ENCODE peak calls at places on chromosomes 6 and 20, in six cellular contexts. One of them, this sample, is unnamed. For H3K9me3, the result is how much of the 10 kb centered on the place peaks cover.

GRCh38 chr6:55705381-55705780 is 126.4 kb upstream of the HMGCLL1 start:
- DNase-seq in K562: no peak
- DNase-seq in H1: no peak
- DNase-seq in endothelial cell of umbilical vein: peak
- DNase-seq in HCT116: no peak
- DNase-seq in IMR-90: peak
- DNase-seq in this sample: no peak

GRCh38 chr6:104613416-104614001 is 246.2 kb downstream of the HACE1 start:
- DNase-seq in K562: no peak
- DNase-seq in H1: no peak
- DNase-seq in endothelial cell of umbilical vein: no peak
- DNase-seq in HCT116: no peak
- DNase-seq in IMR-90: no peak
- DNase-seq in this sample: no peak

GRCh38 chr20:35200255-35200654 is 26.2 kb upstream of the MMP24 start:
- DNase-seq in K562: no peak
- DNase-seq in H1: no peak
- DNase-seq in endothelial cell of umbilical vein: no peak
- DNase-seq in HCT116: no peak
- DNase-seq in IMR-90: peak
- DNase-seq in this sample: no peak

GRCh38 chr6:168394606-168395005 is 46.4 kb upstream of the SMOC2 start:
- DNase-seq in K562: no peak
- DNase-seq in H1: no peak
- DNase-seq in endothelial cell of umbilical vein: no peak
- DNase-seq in HCT116: no peak
- DNase-seq in IMR-90: no peak
- DNase-seq in this sample: no peak

GRCh38 chr6:116376149-116376548 is 5.4 kb downstream of the DSE start:
- DNase-seq in K562: no peak
- DNase-seq in H1: no peak
- DNase-seq in endothelial cell of umbilical vein: no peak
- DNase-seq in HCT116: no peak
- DNase-seq in IMR-90: no peak
- DNase-seq in this sample: no peak

GRCh38 chr6:66605971-66606370 is 898.9 kb upstream of the EYS start:
- DNase-seq in K562: no peak
- DNase-seq in H1: no peak
- DNase-seq in endothelial cell of umbilical vein: no peak
- DNase-seq in HCT116: no peak
- DNase-seq in IMR-90: peak
- DNase-seq in this sample: no peak

GRCh38 chr6:102525336-102525735 is 1131.8 kb downstream of the GRIK2 start:
- DNase-seq in K562: no peak
- DNase-seq in H1: no peak
- DNase-seq in endothelial cell of umbilical vein: no peak
- DNase-seq in HCT116: no peak
- DNase-seq in IMR-90: no peak
- DNase-seq in this sample: no peak

GRCh38 chr6:165661416-165662001 is 1.5 kb downstream of the PDE10A start:
- DNase-seq in K562: no peak
- DNase-seq in H1: peak
- DNase-seq in endothelial cell of umbilical vein: no peak
- DNase-seq in HCT116: no peak
- DNase-seq in IMR-90: peak
- DNase-seq in this sample: peak

GRCh38 chr6:133918208-133918930 is 29.5 kb downstream of the TCF21 start:
- DNase-seq in K562: no peak
- DNase-seq in H1: no peak
- DNase-seq in endothelial cell of umbilical vein: no peak
- DNase-seq in HCT116: no peak
- DNase-seq in IMR-90: no peak
- DNase-seq in this sample: no peak

GRCh38 chr20:3473944-3474343 is 3.1 kb downstream of the ATRN start:
- DNase-seq in K562: no peak
- DNase-seq in H1: peak
- DNase-seq in endothelial cell of umbilical vein: no peak
- DNase-seq in HCT116: no peak
- DNase-seq in IMR-90: no peak
- DNase-seq in this sample: no peak

GRCh38 chr6:42441059-42441471 is 10.7 kb downstream of the TRERF1 start:
- DNase-seq in K562: no peak
- DNase-seq in H1: peak
- DNase-seq in endothelial cell of umbilical vein: no peak
- DNase-seq in HCT116: no peak
- DNase-seq in IMR-90: peak
- DNase-seq in this sample: no peak

GRCh38 chr6:30136570-30137286 is 788 bp downstream of the TRIM40 start:
- DNase-seq in K562: no peak
- DNase-seq in H1: no peak
- DNase-seq in endothelial cell of umbilical vein: no peak
- DNase-seq in HCT116: no peak
- DNase-seq in IMR-90: no peak
- DNase-seq in this sample: no peak

GRCh38 chr6:35177139-35177538 is 36.0 kb upstream of the TCP11 start:
- DNase-seq in K562: peak
- DNase-seq in H1: no peak
- DNase-seq in endothelial cell of umbilical vein: no peak
- DNase-seq in HCT116: no peak
- DNase-seq in IMR-90: no peak
- DNase-seq in this sample: peak

GRCh38 chr6:123802351-123802696 is 1.3 kb upstream of the NKAIN2 start:
- DNase-seq in K562: no peak
- DNase-seq in H1: no peak
- DNase-seq in endothelial cell of umbilical vein: no peak
- DNase-seq in HCT116: no peak
- DNase-seq in IMR-90: no peak
- DNase-seq in this sample: no peak

GRCh38 chr20:43379239-43379917 is 78.3 kb upstream of the SRSF6 start:
- DNase-seq in K562: no peak
- DNase-seq in H1: no peak
- DNase-seq in endothelial cell of umbilical vein: no peak
- DNase-seq in HCT116: no peak
- DNase-seq in IMR-90: peak
- DNase-seq in this sample: no peak

GRCh38 chr6:17473554-17473953 is 80.2 kb downstream of the CAP2 start:
- DNase-seq in K562: no peak
- DNase-seq in H1: no peak
- DNase-seq in endothelial cell of umbilical vein: no peak
- DNase-seq in HCT116: no peak
- DNase-seq in IMR-90: no peak
- DNase-seq in this sample: no peak

GRCh38 chr20:12056836-12057235 is 139.1 kb downstream of the BTBD3 start:
- DNase-seq in K562: no peak
- DNase-seq in H1: no peak
- DNase-seq in endothelial cell of umbilical vein: no peak
- DNase-seq in HCT116: no peak
- DNase-seq in IMR-90: no peak
- DNase-seq in this sample: peak

GRCh38 chr6:118645395-118645794 is 6.0 kb downstream of the CEP85L start:
- DNase-seq in K562: no peak
- DNase-seq in H1: no peak
- DNase-seq in endothelial cell of umbilical vein: no peak
- DNase-seq in HCT116: no peak
- DNase-seq in IMR-90: no peak
- DNase-seq in this sample: no peak

GRCh38 chr6:7050911-7051779 is 56.6 kb upstream of the RREB1 start:
- DNase-seq in K562: no peak
- DNase-seq in H1: peak
- DNase-seq in endothelial cell of umbilical vein: peak
- DNase-seq in HCT116: no peak
- DNase-seq in IMR-90: peak
- DNase-seq in this sample: peak

GRCh38 chr6:162119349-162119748 is 608.2 kb downstream of the PRKN start:
- DNase-seq in K562: no peak
- DNase-seq in H1: no peak
- DNase-seq in endothelial cell of umbilical vein: no peak
- DNase-seq in HCT116: no peak
- DNase-seq in IMR-90: no peak
- DNase-seq in this sample: peak

GRCh38 chr20:23257848-23258746 is 92.5 kb upstream of the NXT1 start:
- DNase-seq in K562: no peak
- DNase-seq in H1: peak
- DNase-seq in endothelial cell of umbilical vein: peak
- DNase-seq in HCT116: no peak
- DNase-seq in IMR-90: peak
- DNase-seq in this sample: no peak

DNA sequence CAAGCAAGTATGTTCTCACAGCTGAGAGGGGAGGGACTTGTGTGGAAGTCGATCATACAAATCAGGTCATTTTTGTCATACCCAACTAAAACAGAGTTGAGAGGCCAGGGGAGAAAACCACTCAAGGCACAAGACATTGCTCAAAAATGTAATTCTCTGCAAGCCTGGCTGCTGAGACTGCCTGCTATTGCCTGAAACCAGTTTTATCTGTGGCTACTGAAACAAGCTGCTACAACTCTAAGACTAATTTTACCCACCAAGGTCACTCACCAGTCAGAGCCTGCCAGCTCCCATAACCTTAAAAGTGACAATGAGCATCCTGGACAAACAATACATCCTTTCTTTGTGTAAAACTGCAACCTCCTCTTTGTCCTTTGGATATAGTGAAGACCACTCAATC is 54.1 kb upstream of the CST7 start:
- DNase-seq in K562: no peak
- DNase-seq in H1: no peak
- DNase-seq in endothelial cell of umbilical vein: no peak
- DNase-seq in HCT116: no peak
- DNase-seq in IMR-90: no peak
- DNase-seq in this sample: no peak
- H3K9me3 ChIP-seq in K562: under half
- H3K9me3 ChIP-seq in H1: under half
- H3K9me3 ChIP-seq in endothelial cell of umbilical vein: under half
- H3K9me3 ChIP-seq in HCT116: under half
- H3K9me3 ChIP-seq in IMR-90: under half
- H3K9me3 ChIP-seq in this sample: under half

DNA sequence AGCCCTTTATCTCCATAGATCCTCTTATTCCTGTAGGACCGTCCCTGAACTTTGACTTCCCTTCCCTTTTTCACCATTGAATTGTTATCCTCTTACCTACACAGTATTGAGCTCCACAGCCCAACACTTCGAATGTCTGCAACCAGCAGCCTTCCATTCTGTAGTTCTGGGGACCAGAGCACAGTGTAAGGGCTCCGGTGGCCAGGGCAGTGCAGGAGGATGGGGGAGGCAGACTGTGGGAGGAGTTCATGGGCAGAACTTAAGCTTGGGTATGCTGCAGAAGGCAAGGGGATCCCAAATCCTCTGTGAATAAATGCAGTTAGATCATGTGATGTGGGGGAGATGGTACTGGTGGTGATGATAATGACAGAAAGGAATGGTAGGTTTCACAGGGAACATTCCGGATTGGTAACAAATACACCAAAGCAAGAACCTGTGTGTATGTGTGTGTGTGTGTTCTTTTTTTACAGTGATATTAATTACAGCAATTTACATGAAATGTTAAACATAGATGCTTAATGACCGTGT is 26.5 kb upstream of the CNKSR3 start:
- DNase-seq in K562: no peak
- DNase-seq in H1: no peak
- DNase-seq in endothelial cell of umbilical vein: no peak
- DNase-seq in HCT116: no peak
- DNase-seq in IMR-90: no peak
- DNase-seq in this sample: no peak
- H3K9ac ChIP-seq in K562: no peak
- H3K9ac ChIP-seq in H1: no peak
- H3K9ac ChIP-seq in endothelial cell of umbilical vein: no peak
- H3K9ac ChIP-seq in HCT116: no peak
- H3K9ac ChIP-seq in IMR-90: no peak
- H3K9ac ChIP-seq in this sample: no peak

GRCh38 chr20:2206957-2207769 is 88.6 kb upstream of the TGM3 start:
- DNase-seq in K562: peak
- DNase-seq in H1: peak
- DNase-seq in endothelial cell of umbilical vein: peak
- DNase-seq in HCT116: peak
- DNase-seq in IMR-90: peak
- DNase-seq in this sample: peak

GRCh38 chr20:2212457-2213005 is 83.3 kb upstream of the TGM3 start:
- DNase-seq in K562: no peak
- DNase-seq in H1: no peak
- DNase-seq in endothelial cell of umbilical vein: no peak
- DNase-seq in HCT116: no peak
- DNase-seq in IMR-90: no peak
- DNase-seq in this sample: no peak

GRCh38 chr20:2207770-2208097 is 88.1 kb upstream of the TGM3 start:
- DNase-seq in K562: no peak
- DNase-seq in H1: no peak
- DNase-seq in endothelial cell of umbilical vein: no peak
- DNase-seq in HCT116: no peak
- DNase-seq in IMR-90: no peak
- DNase-seq in this sample: no peak

GRCh38 chr20:2208897-2209296 is 86.9 kb upstream of the TGM3 start:
- DNase-seq in K562: no peak
- DNase-seq in H1: no peak
- DNase-seq in endothelial cell of umbilical vein: no peak
- DNase-seq in HCT116: no peak
- DNase-seq in IMR-90: no peak
- DNase-seq in this sample: no peak

DNA sequence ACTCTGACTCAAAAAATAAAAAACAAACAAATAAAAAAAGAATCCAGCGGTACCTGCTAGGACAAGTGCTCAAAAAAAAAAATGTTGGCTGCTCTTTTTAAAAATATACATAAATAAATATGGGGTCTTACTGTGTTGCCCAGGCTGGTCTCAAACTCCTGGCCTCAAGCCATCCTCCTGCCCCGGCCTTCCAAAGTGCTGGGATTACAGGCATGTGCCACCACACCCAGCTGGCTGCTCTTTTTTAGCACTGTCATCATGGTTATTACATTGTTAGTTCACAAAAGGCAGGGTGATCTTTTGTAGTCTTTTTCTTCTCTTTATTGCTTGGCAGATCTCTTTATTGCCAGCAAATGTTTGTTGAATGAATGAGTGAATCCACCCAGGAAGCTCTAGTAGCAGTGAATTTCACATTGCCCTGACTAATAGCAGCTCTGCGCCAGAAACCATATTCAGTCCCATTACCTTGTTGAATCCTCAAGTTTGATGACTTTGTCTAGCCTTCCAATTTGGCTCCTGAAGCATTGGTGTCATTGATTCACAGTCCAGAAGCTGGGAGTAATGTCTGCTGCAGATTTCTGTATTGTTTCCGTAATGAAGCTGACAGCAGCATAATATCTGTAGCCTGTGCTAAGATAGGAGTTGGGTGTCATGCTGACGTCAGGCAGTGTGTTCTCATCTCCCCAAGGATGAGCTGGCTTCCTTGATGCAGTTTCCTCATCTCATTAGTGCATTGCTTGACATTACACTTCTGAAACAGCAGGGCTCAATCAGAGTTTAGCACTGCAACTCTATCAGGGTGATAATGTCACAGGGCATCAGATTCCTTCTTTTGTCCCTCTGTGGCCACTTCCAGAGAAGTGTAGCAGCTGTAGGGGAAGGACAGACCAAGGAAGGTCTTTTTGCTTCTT is 84.9 kb upstream of the TGM3 start:
- DNase-seq in K562: no peak
- DNase-seq in H1: no peak
- DNase-seq in endothelial cell of umbilical vein: peak
- DNase-seq in HCT116: no peak
- DNase-seq in IMR-90: peak
- DNase-seq in this sample: peak
- TF ChIP-seq CTCF in K562: no peak
- TF ChIP-seq CTCF in H1: no peak
- TF ChIP-seq CTCF in endothelial cell of umbilical vein: no peak
- TF ChIP-seq CTCF in HCT116: no peak
- TF ChIP-seq CTCF in IMR-90: no peak
- TF ChIP-seq CTCF in this sample: peak

GRCh38 chr6:170152111-170152926 is 138.6 kb downstream of the DLL1 start:
- DNase-seq in K562: no peak
- DNase-seq in H1: peak
- DNase-seq in endothelial cell of umbilical vein: peak
- DNase-seq in HCT116: no peak
- DNase-seq in IMR-90: no peak
- DNase-seq in this sample: peak
- H3K9me3 ChIP-seq in K562: under half
- H3K9me3 ChIP-seq in H1: under half
- H3K9me3 ChIP-seq in endothelial cell of umbilical vein: under half
- H3K9me3 ChIP-seq in HCT116: under half
- H3K9me3 ChIP-seq in IMR-90: under half
- H3K9me3 ChIP-seq in this sample: under half

This sample was measured in endodermal cell.